ENCODE peak calls at places on chromosomes 4 and X, in nine cellular contexts. Y is endodermal cell; V is IMR-90; F is GM23338; H is upper lobe of right lung; W is esophagus squamous epithelium; Q is CD8-positive, alpha-beta T cell; N is CD4-positive, CD25-positive, alpha-beta regulatory T cell; E is fibroblast of mammary gland. X is an unnamed sample.

GRCh38 chr4:55980725-55981124 is 32.0 kb downstream of the CEP135 start:
- DNase-seq in W (no peak), V (no peak), H (no peak), Q (no peak), F (no peak), N (no peak), Y (no peak), E (no peak), X (no peak)

GRCh38 chrX:136259543-136259942 is 8.3 kb upstream of the MAP7D3 start:
- DNase-seq in F (no peak), V (peak), N (peak), H (no peak), Q (no peak), E (peak), W (no peak), Y (no peak), X (no peak)

GRCh38 chr4:22873899-22874298 is 181.2 kb downstream of the GBA3 start:
- DNase-seq in F (no peak), W (no peak), E (no peak), V (no peak), Q (no peak), H (no peak), N (no peak), Y (no peak), X (no peak)

GRCh38 chr4:6071191-6071958 is 53.1 kb upstream of the C4orf50 start:
- DNase-seq in Q (no peak), H (no peak), V (no peak), F (peak), N (no peak), Y (peak), E (no peak), W (no peak), X (no peak)

GRCh38 chr4:85489273-85489672 is 14.3 kb downstream of the ARHGAP24 start:
- DNase-seq in Q (no peak), N (no peak), F (peak), Y (peak), W (no peak), E (peak), H (no peak), V (peak), X (no peak)

GRCh38 chrX:154412468-154412867 is 1.1 kb downstream of the TAFAZZIN start:
- DNase-seq in W (no peak), V (no peak), Y (no peak), N (peak), F (no peak), E (no peak), H (no peak), Q (peak), X (no peak)

GRCh38 chr4:31408136-31408535 is 688.0 kb downstream of the PCDH7 start:
- DNase-seq in N (no peak), E (no peak), W (no peak), H (no peak), Q (no peak), Y (no peak), F (no peak), V (no peak), X (no peak)

GRCh38 chr4:139873111-139873866 is 207.7 kb downstream of the MGST2 start:
- DNase-seq in Q (no peak), N (no peak), Y (no peak), W (no peak), H (no peak), V (peak), E (no peak), F (no peak), X (no peak)

GRCh38 chr4:38461342-38461741 is 202.7 kb upstream of the KLF3 start:
- DNase-seq in F (peak), H (no peak), Q (no peak), E (peak), Y (no peak), V (no peak), W (no peak), N (no peak), X (no peak)

GRCh38 chrX:40176256-40176978 is 78.7 kb upstream of the BCOR start:
- DNase-seq in N (peak), W (peak), H (peak), Q (peak), Y (peak), E (no peak), V (no peak), F (peak), X (peak)

GRCh38 chrX:40156472-40157227 is 58.9 kb upstream of the BCOR start:
- DNase-seq in N (no peak), E (no peak), V (no peak), Y (peak), H (no peak), F (peak), W (no peak), Q (no peak), X (no peak)

GRCh38 chr4:186607490-186607889 is 52.1 kb upstream of the MTNR1A start:
- DNase-seq in N (no peak), W (no peak), E (no peak), H (no peak), Y (no peak), Q (no peak), F (no peak), V (no peak), X (no peak)

GRCh38 chr4:93876739-93877138 is 48.2 kb downstream of the ATOH1 start:
- DNase-seq in Q (no peak), Y (no peak), E (no peak), H (no peak), V (no peak), F (no peak), N (no peak), W (no peak), X (no peak)

GRCh38 chr4:175953960-175954521 is 111.6 kb upstream of the WDR17 start:
- DNase-seq in F (peak), E (peak), Y (no peak), V (no peak), Q (no peak), N (peak), W (no peak), H (no peak), X (no peak)

GRCh38 chr4:164779811-164780216 is 25.9 kb downstream of the SMIM31 start:
- DNase-seq in H (no peak), Q (no peak), N (peak), E (peak), V (peak), F (peak), Y (peak), W (no peak), X (no peak)

GRCh38 chrX:76555816-76556215 is 128.3 kb downstream of the MAGEE1 start:
- DNase-seq in V (peak), H (no peak), W (no peak), F (peak), Y (peak), Q (no peak), E (peak), N (peak), X (no peak)

GRCh38 chr4:88456757-88457306 is at the start of gene HERC5:
- DNase-seq in Y (peak), Q (peak), F (peak), H (peak), E (peak), W (peak), N (peak), V (peak), X (peak)

GRCh38 chr4:102778720-102779119 is 18.0 kb upstream of the MANBA start:
- DNase-seq in H (no peak), V (no peak), Q (no peak), Y (no peak), W (no peak), N (no peak), E (no peak), F (no peak), X (no peak)

GRCh38 chr4:6989331-6989923 is 53.7 kb upstream of the TADA2B start:
- DNase-seq in H (no peak), V (no peak), Q (no peak), W (no peak), Y (no peak), N (no peak), E (no peak), F (no peak), X (no peak)

GRCh38 chr4:140926672-140927071 is 170.5 kb upstream of the TBC1D9 start:
- DNase-seq in F (no peak), N (no peak), H (no peak), Y (no peak), V (peak), Q (no peak), W (no peak), E (no peak), X (no peak)

GRCh38 chrX:40644175-40644574 is 3.2 kb downstream of the CXorf38 start:
- DNase-seq in N (no peak), F (no peak), V (peak), E (peak), Q (no peak), H (no peak), Y (no peak), W (no peak), X (no peak)

GRCh38 chr4:59945277-59945676 is 1254.8 kb upstream of the ADGRL3 start:
- DNase-seq in F (no peak), Y (no peak), Q (no peak), V (no peak), E (no peak), N (no peak), W (no peak), H (no peak), X (no peak)

GRCh38 chr4:129515356-129515755 is 419.4 kb downstream of the C4orf33 start:
- DNase-seq in W (no peak), F (no peak), Q (no peak), Y (no peak), N (no peak), H (no peak), E (no peak), V (no peak), X (no peak)

GRCh38 chr4:48315728-48316630 is 25.4 kb upstream of the SLAIN2 start:
- DNase-seq in Q (no peak), W (no peak), V (peak), Y (peak), H (no peak), F (peak), N (peak), E (peak), X (no peak)

GRCh38 chr4:13860126-13860525 is 232.6 kb upstream of the BOD1L1 start:
- DNase-seq in F (peak), E (no peak), N (no peak), Y (peak), V (no peak), Q (no peak), H (no peak), W (no peak), X (no peak)

GRCh38 chr4:73376962-73377361 is 27.1 kb upstream of the ALB start:
- DNase-seq in V (no peak), H (no peak), N (no peak), Q (no peak), W (no peak), F (no peak), E (no peak), Y (no peak), X (no peak)

GRCh38 chrX:78213331-78213730 is 73.9 kb upstream of the TAF9B start:
- DNase-seq in V (no peak), N (no peak), F (no peak), E (no peak), Y (peak), H (no peak), W (no peak), Q (no peak), X (no peak)

GRCh38 chr4:8392591-8393190 is 47.8 kb downstream of the ACOX3 start:
- DNase-seq in E (peak), W (no peak), V (peak), Q (no peak), Y (no peak), H (no peak), N (no peak), F (no peak), X (no peak)

GRCh38 chrX:107483976-107484726 is 34.7 kb downstream of the FRMPD3 start:
- DNase-seq in H (no peak), N (no peak), E (peak), F (peak), V (no peak), Y (peak), Q (no peak), W (no peak), X (no peak)

GRCh38 chr4:52572936-52573485 is 86.1 kb downstream of the USP46 start:
- DNase-seq in W (no peak), E (peak), Q (no peak), H (no peak), N (no peak), V (peak), Y (no peak), F (no peak), X (no peak)

GRCh38 chrX:367866-368265 is 18.8 kb downstream of the PPP2R3B start:
- DNase-seq in F (no peak), V (no peak), N (no peak), Q (no peak), W (no peak), Y (no peak), E (no peak), H (no peak), X (no peak)

GRCh38 chr4:121448231-121448630 is 67.4 kb upstream of the QRFPR start:
- DNase-seq in Q (no peak), V (no peak), N (no peak), H (no peak), Y (no peak), W (no peak), E (no peak), F (no peak), X (no peak)

GRCh38 chr4:30116401-30116800 is 603.8 kb upstream of the PCDH7 start:
- DNase-seq in E (peak), H (no peak), W (no peak), N (no peak), V (no peak), Y (no peak), Q (no peak), F (no peak), X (no peak)

GRCh38 chr4:8688908-8689445 is 96.4 kb downstream of the CPZ start:
- DNase-seq in H (peak), E (no peak), V (no peak), N (no peak), Y (no peak), W (no peak), Q (no peak), F (no peak), X (no peak)

GRCh38 chrX:20252392-20253231 is 14.1 kb downstream of the RPS6KA3 start:
- DNase-seq in F (peak), Q (peak), W (no peak), E (peak), V (peak), Y (peak), N (peak), H (peak), X (peak)

GRCh38 chr4:112616984-112617383 is 19.7 kb downstream of the ZGRF1 start:
- DNase-seq in H (no peak), W (no peak), N (no peak), Y (no peak), V (no peak), F (no peak), Q (no peak), E (no peak), X (no peak)

GRCh38 chrX:131779313-131779712 is 235.4 kb downstream of the OR13H1 start:
- DNase-seq in Y (no peak), W (no peak), F (no peak), E (no peak), H (no peak), Q (no peak), N (no peak), V (no peak), X (no peak)
- H3K4me3 ChIP-seq in Y (no peak), W (peak), F (no peak), E (no peak), H (no peak), Q (no peak), N (no peak), V (no peak), X (no peak)

DNA sequence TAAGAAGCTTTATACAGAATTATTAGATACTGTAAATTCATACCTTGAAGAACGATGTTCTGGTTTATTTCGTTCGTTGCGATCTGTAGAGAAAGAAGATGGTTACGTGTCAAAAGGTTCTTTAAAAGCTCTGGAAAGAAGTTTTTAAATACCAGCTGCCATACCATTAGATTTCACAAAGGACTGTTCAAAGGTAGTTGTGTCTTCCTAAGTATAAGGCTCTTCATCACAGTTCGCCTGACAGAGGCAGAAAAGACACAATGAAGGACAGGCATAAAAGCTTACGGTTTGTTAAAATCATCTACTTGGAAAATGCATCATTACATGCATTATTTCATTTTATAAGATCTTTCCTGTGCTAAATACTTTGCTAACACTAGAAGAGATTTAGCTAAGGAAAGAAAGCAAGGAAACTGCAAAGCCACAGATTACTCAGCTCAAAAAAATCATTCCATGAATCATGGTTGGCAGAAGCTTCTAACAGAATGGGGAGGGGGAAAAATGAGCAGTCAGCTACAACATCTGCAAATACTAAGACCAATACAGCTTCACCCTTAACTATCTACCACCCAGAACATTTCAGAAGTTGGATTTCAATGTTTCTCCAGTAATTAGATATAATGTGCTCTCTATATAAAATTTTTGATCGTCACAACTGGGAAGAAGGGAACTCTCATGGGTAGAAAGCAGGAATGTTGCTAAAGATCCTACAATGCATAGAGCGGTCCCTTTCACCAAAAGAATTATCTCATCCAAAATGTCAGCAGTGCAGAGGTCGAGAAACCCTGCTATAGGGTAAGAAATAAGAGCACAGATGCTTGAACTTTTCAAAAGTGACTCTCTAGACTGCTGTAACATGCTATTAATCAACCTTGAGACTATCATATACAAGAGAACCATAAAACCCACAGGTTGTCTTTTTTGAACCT is 50.7 kb upstream of the PRSS48 start:
- DNase-seq in W (no peak), H (no peak), V (peak), F (no peak), Q (no peak), Y (no peak), N (no peak), E (peak), X (no peak)
- H3K4me3 ChIP-seq in W (peak), H (peak), V (peak), F (no peak), Q (no peak), Y (no peak), N (no peak), E (peak), X (no peak)

GRCh38 chr4:2416564-2417195 is 1.8 kb downstream of the ZFYVE28 start:
- DNase-seq in N (peak), W (no peak), Q (no peak), V (no peak), Y (peak), H (peak), F (peak), E (no peak), X (no peak)

GRCh38 chr4:2417196-2417764 is 1.2 kb downstream of the ZFYVE28 start:
- DNase-seq in W (no peak), H (peak), E (no peak), Y (peak), F (peak), V (no peak), Q (no peak), N (no peak), X (no peak)

GRCh38 chr4:2417765-2418651 is at the start of gene ZFYVE28:
- DNase-seq in E (no peak), V (no peak), N (no peak), Y (peak), Q (no peak), W (no peak), H (peak), F (peak), X (no peak)

GRCh38 chr4:2419814-2420213 is 1.1 kb downstream of the CFAP99 start:
- DNase-seq in E (no peak), H (peak), F (no peak), N (no peak), V (no peak), W (no peak), Q (no peak), Y (no peak), X (no peak)

DNA sequence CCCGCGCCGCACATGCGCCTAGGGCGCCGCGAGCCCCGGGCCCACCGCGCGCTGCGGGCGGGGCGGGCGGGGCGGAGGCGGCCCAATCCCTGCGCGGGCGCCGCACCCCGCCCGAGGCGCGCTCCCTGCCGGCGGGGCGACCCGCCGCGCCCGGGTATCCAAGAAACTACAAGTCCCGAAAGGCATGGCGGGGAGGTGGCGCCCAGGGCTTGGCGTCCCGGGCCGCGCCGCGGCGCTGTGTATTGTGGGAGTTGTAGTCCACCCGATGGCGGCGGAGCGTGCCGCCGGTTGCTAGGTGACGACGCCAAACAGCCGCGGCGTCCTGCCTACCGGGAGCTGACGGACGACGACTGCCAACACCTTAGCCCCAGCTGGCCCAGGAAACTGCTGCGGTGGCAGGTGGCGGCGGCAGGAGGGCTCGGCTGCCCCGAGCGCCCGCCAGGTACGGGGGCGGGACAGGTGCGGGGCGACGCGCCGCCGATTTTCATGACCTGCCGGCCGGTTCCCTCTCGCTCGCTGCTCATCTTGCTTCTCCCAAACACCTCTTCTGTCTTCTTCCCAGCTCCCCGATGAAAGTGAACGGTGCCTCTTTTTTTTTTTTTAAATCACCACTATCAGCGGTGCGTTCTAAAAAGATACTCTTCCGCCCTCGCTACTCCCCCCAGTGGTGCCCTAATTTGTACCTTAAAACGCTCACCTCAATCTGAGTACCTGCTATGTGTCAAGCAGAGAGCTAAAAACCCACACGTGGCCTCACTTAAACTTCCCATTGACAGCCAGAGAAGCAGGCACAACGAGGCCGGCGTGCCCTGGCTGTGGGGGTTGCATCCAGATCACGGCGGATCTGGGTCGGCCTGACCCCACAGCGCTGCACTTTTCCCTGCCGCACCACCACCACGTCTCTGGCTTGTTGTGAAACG is at the start of gene CFAP99:
- DNase-seq in W (peak), Q (peak), E (peak), F (peak), Y (peak), N (peak), V (peak), H (peak), X (peak)
- H3K4me3 ChIP-seq in W (peak), Q (peak), E (peak), F (peak), Y (peak), N (peak), V (peak), H (peak), X (peak)

GRCh38 chr4:154781126-154781982 is at the start of gene RBM46:
- DNase-seq in V (no peak), N (no peak), H (no peak), W (no peak), Q (no peak), Y (peak), E (no peak), F (peak), X (no peak)
- H3K4me3 ChIP-seq in V (no peak), N (no peak), H (no peak), W (no peak), Q (no peak), Y (no peak), E (no peak), F (peak), X (no peak)

GRCh38 chr4:75511841-75512240 is 2.4 kb downstream of the RCHY1 start:
- DNase-seq in H (no peak), F (peak), E (no peak), V (no peak), N (no peak), Y (no peak), W (no peak), Q (no peak), X (no peak)
- H3K4me3 ChIP-seq in H (peak), F (peak), E (no peak), V (no peak), N (peak), Y (peak), W (no peak), Q (no peak), X (peak)

DNA sequence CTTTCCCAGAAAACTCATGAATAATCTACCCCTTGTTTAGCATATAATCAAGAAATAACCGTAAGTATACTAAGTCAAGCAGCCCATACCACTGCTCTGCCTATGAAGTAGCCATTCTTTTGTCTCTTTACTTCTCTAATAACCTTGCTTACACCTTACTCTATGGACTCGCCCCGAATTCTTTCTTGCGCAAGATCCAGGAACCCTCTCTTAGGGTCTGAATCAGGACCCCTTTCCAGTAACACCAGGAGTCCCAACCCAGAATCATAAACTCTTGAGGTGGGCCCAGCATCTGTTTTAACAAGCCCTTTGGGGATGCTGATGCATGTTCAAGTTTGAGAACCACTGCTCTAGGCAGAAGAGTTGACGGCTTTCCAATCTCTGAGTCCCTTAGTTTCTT is 119.6 kb downstream of the BEND2 start:
- DNase-seq in V (no peak), Y (no peak), E (no peak), H (no peak), Q (no peak), N (no peak), F (no peak), W (no peak), X (no peak)
- H3K4me3 ChIP-seq in V (no peak), Y (no peak), E (no peak), H (no peak), Q (no peak), N (no peak), F (no peak), W (no peak), X (no peak)